ENCODE peak calls at places on chromosomes 12 and 14, in four cellular contexts. L is IMR-90, S is GM12878, R is K562. Q is an unnamed sample.

GRCh38 chr12:6612652-6613014 is 5.5 kb upstream of the CHD4 start:
- DNase-seq in S (no peak), R (no peak), L (no peak), Q (no peak)

GRCh38 chr14:34474187-34474679 is 12.2 kb upstream of the SPTSSA start:
- DNase-seq in R (no peak), S (no peak), L (no peak), Q (no peak)

GRCh38 chr12:108297895-108298760 is 41.0 kb downstream of the CMKLR1 start:
- DNase-seq in R (no peak), L (no peak), S (peak; percentile 76), Q (no peak)

GRCh38 chr12:24380122-24380521 is 430.7 kb upstream of the SOX5 start:
- DNase-seq in L (peak; percentile 27), S (no peak), R (no peak), Q (no peak)

GRCh38 chr12:108066583-108067234 is 62.4 kb upstream of the WSCD2 start:
- DNase-seq in L (no peak), R (peak; percentile 9), S (no peak), Q (no peak)

GRCh38 chr12:46379352-46379751 is 6.8 kb upstream of the SLC38A2 start:
- DNase-seq in S (no peak), L (no peak), R (no peak), Q (no peak)

GRCh38 chr12:76091245-76091757 is 6.8 kb upstream of the NAP1L1 start:
- DNase-seq in L (no peak), S (no peak), R (no peak), Q (no peak)

GRCh38 chr12:83573676-83574075 is 887.0 kb downstream of the TMTC2 start:
- DNase-seq in S (no peak), L (no peak), R (no peak), Q (no peak)

GRCh38 chr12:100075598-100075997 is 67.1 kb downstream of the BLTP3B start:
- DNase-seq in S (no peak), R (no peak), L (no peak), Q (no peak)

GRCh38 chr14:37697489-37698121 is 102.2 kb downstream of the TTC6 start:
- DNase-seq in L (peak; percentile 80), R (no peak), S (no peak), Q (no peak)
- TF ChIP-seq FOS in L (no peak), R (no peak), S (no peak), Q (no peak)

GRCh38 chr12:129605666-129606065 is 298.2 kb downstream of the TMEM132D start:
- DNase-seq in S (no peak), L (no peak), R (no peak), Q (no peak)
- TF ChIP-seq FOS in S (no peak), L (no peak), R (no peak), Q (no peak)

DNA sequence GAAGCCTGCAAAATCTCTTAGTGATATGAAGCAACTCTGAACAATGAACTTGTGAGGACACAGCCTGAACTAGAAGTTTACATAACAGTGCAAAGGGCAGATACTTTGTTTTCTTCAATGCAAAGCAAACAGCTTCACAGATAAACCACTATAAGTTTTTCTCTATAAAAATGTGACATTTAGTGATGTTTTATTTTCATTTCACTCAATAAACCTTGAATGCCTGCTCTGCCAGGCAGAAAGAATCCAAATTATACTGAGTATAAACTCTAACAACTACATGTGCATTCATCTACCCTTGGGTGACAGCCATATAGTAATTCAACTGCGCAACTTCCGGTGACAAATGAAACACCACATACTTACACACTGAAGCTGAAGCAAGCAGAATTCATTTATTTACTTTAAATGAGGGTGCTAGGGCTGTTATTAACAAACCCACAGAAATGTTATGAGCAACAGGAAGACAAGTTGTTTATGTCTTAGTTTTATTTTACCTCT is 10.3 kb downstream of the DCP1B start:
- DNase-seq in S (no peak), R (no peak), L (peak; percentile 95), Q (no peak)
- TF ChIP-seq FOS in S (no peak), R (no peak), L (peak; percentile 54), Q (no peak)

GRCh38 chr14:99878563-99878962 is 85.3 kb downstream of the EML1 start:
- DNase-seq in L (no peak), S (no peak), R (no peak), Q (no peak)

GRCh38 chr14:99879401-99880295 is 86.4 kb downstream of the EML1 start:
- DNase-seq in S (no peak), R (no peak), L (peak; percentile 88), Q (no peak)

GRCh38 chr14:99884834-99885648 is 91.8 kb downstream of the EML1 start:
- DNase-seq in S (peak; percentile 7), L (peak; percentile 77), R (peak; percentile 46), Q (peak; percentile 70)

GRCh38 chr14:99883866-99884650 is 90.8 kb downstream of the EML1 start:
- DNase-seq in R (no peak), S (no peak), L (no peak), Q (no peak)

GRCh38 chr14:99881011-99881410 is 87.8 kb downstream of the EML1 start:
- DNase-seq in R (no peak), S (no peak), L (peak; percentile 35), Q (no peak)
- TF ChIP-seq FOS in R (no peak), S (no peak), L (no peak), Q (no peak)

GRCh38 chr14:23185046-23185445 is 1.6 kb upstream of the SLC7A8 start:
- DNase-seq in L (peak; percentile 13), R (no peak), S (no peak), Q (peak; percentile 74)

GRCh38 chr14:23183076-23183475 is 384 bp downstream of the SLC7A8 start:
- DNase-seq in S (no peak), R (no peak), L (no peak), Q (peak; percentile 19)

GRCh38 chr14:23181946-23182345 is 1.5 kb downstream of the SLC7A8 start:
- DNase-seq in L (no peak), S (no peak), R (no peak), Q (no peak)

GRCh38 chr14:23182372-23183014 is 967 bp downstream of the SLC7A8 start:
- DNase-seq in S (no peak), R (no peak), L (no peak), Q (peak; percentile 16)

DNA sequence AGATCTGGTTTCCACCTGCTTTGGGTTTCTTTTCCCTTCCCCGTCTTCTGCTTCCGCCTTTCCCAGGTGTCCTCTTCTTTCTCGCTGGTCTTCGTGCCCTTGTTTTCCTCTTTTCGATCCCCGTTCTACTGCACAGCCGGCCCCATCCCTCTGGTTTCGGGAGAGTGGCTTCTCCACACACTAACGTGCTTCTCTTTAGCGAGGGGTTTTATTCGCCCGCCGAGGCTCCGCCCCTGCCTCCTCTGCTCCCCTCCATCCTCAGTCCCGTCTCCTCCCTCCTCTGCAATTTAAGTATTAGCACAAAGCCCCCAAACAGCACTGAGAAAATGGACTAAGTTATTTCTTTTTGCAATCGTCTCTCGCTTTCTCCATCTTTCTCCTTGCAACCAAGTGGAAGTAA is at the start of gene SLC7A8:
- DNase-seq in L (no peak), S (no peak), R (no peak), Q (peak; percentile 15)
- TF ChIP-seq FOS in L (no peak), S (no peak), R (no peak), Q (no peak)

DNA sequence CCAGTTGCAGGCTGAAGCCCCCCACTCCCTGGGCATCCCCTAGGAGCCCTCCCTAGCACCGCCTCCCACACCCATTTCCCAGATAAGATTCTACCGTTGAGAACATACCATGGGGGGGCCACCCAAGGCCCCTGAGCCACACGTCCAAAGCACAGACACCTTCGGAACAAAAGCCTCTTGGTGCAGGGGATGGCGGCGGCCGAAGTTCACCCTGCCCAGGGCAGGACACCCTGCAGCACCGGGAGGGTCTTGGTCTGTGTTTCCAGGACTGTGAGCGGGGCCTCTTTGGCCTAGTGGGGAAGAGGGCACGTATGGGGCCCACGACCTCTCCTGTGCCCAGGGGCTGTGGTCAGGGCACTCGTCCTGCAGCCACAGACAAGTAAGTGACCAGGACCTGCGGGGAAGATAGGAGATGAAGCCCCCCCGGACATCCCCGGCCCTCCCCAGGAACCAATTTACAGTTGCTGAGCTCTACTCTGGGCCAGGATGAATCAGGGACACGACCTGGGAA is 154.3 kb upstream of the C14orf180 start:
- DNase-seq in R (no peak), L (no peak), S (no peak), Q (no peak)
- TF ChIP-seq FOS in R (no peak), L (no peak), S (no peak), Q (no peak)

DNA sequence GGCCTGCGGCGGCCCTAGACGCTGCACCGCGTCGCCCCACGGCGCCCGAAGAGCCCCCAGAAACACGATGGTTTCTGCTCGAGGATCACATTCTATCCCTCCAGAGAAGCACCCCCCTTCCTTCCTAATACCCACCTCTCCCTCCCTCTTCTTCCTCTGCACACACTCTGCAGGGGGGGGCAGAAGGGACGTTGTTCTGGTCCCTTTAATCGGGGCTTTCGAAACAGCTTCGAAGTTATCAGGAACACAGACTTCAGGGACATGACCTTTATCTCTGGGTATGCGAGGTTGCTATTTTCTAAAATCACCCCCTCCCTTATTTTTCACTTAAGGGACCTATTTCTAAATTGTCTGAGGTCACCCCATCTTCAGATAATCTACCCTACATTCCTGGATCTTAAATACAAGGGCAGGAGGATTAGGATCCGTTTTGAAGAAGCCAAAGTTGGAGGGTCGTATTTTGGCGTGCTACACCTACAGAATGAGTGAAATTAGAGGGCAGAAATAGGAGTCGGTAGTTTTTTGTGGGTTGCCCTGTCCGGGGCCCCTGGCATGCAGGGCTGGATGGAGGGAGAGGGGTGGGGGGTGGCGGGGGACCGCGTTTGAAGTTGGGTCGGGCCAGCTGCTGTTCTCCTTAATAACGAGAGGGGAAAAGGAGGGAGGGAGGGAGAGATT is 449 bp upstream of the CCND2 start:
- DNase-seq in R (no peak), S (no peak), L (no peak), Q (no peak)
- TF ChIP-seq FOS in R (no peak), S (no peak), L (no peak), Q (no peak)

GRCh38 chr12:115597157-115597712 is 680.3 kb downstream of the MED13L start:
- DNase-seq in R (peak; percentile 24), S (no peak), L (peak; percentile 35), Q (no peak)
- TF ChIP-seq FOS in R (no peak), S (no peak), L (no peak), Q (no peak)

DNA sequence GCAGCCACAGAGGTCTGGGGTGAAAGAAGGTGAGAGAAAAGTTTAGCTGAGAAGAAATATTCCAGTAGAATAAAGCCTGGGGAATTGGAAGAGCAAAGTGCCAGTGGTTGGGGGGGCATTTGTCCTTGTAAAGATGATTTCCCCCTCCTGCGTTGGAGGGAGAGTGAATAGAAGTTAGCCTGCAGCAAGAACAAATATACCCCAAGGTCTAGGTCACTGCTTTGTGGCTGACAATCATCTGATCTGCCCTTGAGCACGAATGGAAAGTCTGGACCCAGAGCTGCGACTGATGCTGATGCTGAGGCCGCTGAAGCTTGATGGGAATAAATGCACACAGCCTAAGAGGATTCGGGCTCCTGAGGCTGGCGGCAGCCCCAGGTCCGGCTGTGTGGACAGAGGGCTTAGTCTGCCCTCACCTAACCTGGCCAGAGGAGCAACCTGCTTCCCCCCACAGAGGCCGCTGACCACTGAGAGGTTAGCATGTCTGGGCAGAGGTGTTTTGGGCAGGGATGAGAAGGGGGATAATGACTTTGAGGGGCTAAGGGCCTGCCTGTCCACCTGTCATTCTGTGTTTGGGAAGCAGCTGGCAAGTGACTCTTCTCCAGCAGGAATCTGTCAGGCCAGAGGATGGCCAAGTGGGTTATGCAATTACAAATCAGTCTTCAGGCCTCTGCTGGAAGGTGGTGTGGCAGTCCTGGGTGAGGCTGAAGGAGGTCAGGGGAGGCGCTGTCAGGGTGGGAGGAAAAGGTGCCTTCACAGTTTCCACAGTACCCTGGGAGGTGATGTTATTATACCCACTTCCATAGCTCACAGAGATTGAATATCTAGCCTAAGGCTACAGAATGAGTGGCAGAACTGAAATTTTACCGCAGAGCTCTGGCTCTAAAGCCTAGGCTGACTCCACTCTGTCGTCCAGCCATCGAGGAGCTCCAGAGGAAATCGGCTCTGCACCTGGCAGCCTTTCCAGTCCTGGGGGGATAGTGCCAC is 11.7 kb downstream of the TUBA1C start:
- DNase-seq in R (no peak), S (no peak), L (no peak), Q (no peak)
- TF ChIP-seq FOS in R (no peak), S (no peak), L (no peak), Q (no peak)